ENCODE peak calls at places on chromosomes 2 and 18, in five cellular contexts. V, A, J, C and B are unnamed samples. For H3K9me3, the result is how much of the 10 kb centered on the place peaks cover.

GRCh38 chr2:176675557-176676256 is 406.5 kb downstream of the MTX2 start:
- DNase-seq in V (no peak), A (no peak), C (no peak), J (no peak), B (no peak)

GRCh38 chr2:215486973-215487372 is 51.1 kb upstream of the FN1 start:
- DNase-seq in A (no peak), J (no peak), V (no peak), C (no peak), B (no peak)

GRCh38 chr2:226334981-226335720 is 464.5 kb downstream of the IRS1 start:
- DNase-seq in C (no peak), V (peak), A (no peak), J (no peak), B (no peak)

GRCh38 chr2:102013200-102014040 is 21.7 kb downstream of the IL1R2 start:
- DNase-seq in A (no peak), J (no peak), C (no peak), V (no peak), B (no peak)

GRCh38 chr18:78704960-78705600 is 274.5 kb upstream of the SALL3 start:
- DNase-seq in V (no peak), J (no peak), C (no peak), A (no peak), B (no peak)

GRCh38 chr2:240296104-240296406 is 139.4 kb upstream of the GPC1 start:
- DNase-seq in V (no peak), C (no peak), J (peak), A (no peak), B (no peak)

GRCh38 chr2:199348871-199349270 is 108.9 kb downstream of the SATB2 start:
- DNase-seq in A (no peak), C (no peak), V (no peak), J (no peak), B (no peak)

GRCh38 chr2:182368446-182368845 is 58.4 kb downstream of the PDE1A start:
- DNase-seq in J (no peak), C (no peak), V (peak), A (no peak), B (no peak)

GRCh38 chr2:26682155-26682554 is 10.4 kb upstream of the KCNK3 start:
- DNase-seq in J (no peak), V (no peak), C (no peak), A (no peak), B (no peak)

GRCh38 chr18:6411367-6411766 is 3.3 kb downstream of the L3MBTL4 start:
- DNase-seq in A (no peak), C (no peak), V (no peak), J (no peak), B (no peak)

GRCh38 chr18:56148373-56148772 is 490.0 kb downstream of the TXNL1 start:
- DNase-seq in C (no peak), A (no peak), J (no peak), V (peak), B (no peak)

GRCh38 chr2:109176928-109177327 is 47.9 kb downstream of the SH3RF3 start:
- DNase-seq in V (no peak), A (no peak), C (no peak), J (no peak), B (no peak)

GRCh38 chr2:169853041-169853668 is 25.9 kb downstream of the UBR3 start:
- DNase-seq in A (no peak), C (no peak), V (no peak), J (no peak), B (no peak)

GRCh38 chr2:6213056-6213780 is 521.0 kb downstream of the SOX11 start:
- DNase-seq in A (no peak), V (no peak), C (no peak), J (no peak), B (no peak)

GRCh38 chr2:27954261-27954673 is 63.7 kb downstream of the BABAM2 start:
- DNase-seq in C (no peak), A (no peak), V (peak), J (no peak), B (no peak)

GRCh38 chr2:241636983-241637232 is at the start of gene THAP4:
- DNase-seq in A (peak), V (no peak), J (no peak), C (peak), B (peak)

DNA sequence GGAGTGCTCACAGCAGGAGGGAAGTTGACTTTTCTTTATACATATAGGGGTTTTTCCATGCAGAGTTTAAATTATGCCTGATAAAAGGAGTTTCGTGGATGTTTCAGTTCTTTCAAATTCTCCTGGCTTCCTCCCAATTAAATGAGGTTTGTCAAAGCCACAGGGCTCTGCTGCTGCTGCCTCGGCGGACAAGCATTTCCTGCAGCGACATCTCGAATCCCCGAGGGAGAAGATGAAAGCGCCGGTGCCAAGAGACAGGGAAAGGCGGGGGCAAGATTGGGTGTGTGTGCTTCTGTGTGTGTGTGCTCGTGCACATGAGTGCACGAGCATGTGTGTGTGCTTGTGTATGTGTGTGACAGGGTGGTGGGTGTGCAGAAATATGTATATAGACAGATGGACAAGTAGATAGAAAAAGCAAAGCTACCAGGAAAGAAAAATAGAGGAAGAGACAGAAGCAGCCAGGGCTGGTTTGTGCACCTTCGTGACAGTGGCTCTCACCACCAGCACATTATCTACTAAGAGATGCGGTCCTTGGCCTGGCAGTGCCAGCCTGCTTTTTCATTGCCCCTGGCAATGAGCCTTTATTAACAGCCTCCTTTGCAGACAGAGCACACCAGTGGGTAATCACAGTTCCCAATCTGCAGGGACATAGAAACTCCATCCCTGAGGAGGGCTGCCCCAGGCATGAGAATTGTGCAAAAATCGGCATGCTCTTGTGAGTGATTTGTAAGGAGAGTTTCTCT is 76.2 kb downstream of the CDK15 start:
- DNase-seq in V (no peak), A (no peak), J (no peak), C (peak), B (no peak)
- H3K9me3 ChIP-seq in V (under half), A (under half), J (under half), C (under half), B (under half)

GRCh38 chr2:677056-677949 is at the start of gene TMEM18:
- DNase-seq in J (peak), A (peak), V (peak), C (peak), B (peak)
- TF ChIP-seq POLR2A in J (peak), A (peak), V (peak), C (no peak), B (peak)

GRCh38 chr2:172370821-172371455 is 56.4 kb upstream of the ITGA6 start:
- DNase-seq in A (no peak), J (no peak), C (no peak), V (no peak), B (no peak)
- H3K4me3 ChIP-seq in A (no peak), J (no peak), C (no peak), V (no peak), B (no peak)

GRCh38 chr2:11370377-11371098 is 26.1 kb upstream of the ROCK2 start:
- DNase-seq in C (no peak), V (peak), J (no peak), A (no peak), B (no peak)

GRCh38 chr2:11365096-11365856 is 20.8 kb upstream of the ROCK2 start:
- DNase-seq in C (no peak), J (no peak), V (no peak), A (no peak), B (no peak)

GRCh38 chr2:11367170-11367569 is 22.7 kb upstream of the ROCK2 start:
- DNase-seq in C (no peak), J (no peak), V (no peak), A (no peak), B (no peak)

GRCh38 chr2:11366326-11366741 is 21.9 kb upstream of the ROCK2 start:
- DNase-seq in A (no peak), C (no peak), V (no peak), J (no peak), B (no peak)

GRCh38 chr2:11368059-11368572 is 23.7 kb upstream of the ROCK2 start:
- DNase-seq in C (no peak), A (no peak), V (no peak), J (no peak), B (no peak)
- H3K9me3 ChIP-seq in C (under half), A (under half), V (under half), J (under half), B (under half)

GRCh38 chr2:134290363-134290762 is 36.5 kb downstream of the MGAT5 start:
- DNase-seq in V (no peak), C (no peak), A (no peak), J (no peak), B (no peak)

GRCh38 chr2:134288814-134289213 is 34.9 kb downstream of the MGAT5 start:
- DNase-seq in C (no peak), V (no peak), J (no peak), A (no peak), B (no peak)

GRCh38 chr2:134292514-134292913 is 38.6 kb downstream of the MGAT5 start:
- DNase-seq in J (no peak), A (no peak), C (no peak), V (no peak), B (no peak)

GRCh38 chr2:134287323-134287722 is 33.5 kb downstream of the MGAT5 start:
- DNase-seq in J (no peak), C (no peak), V (no peak), A (no peak), B (no peak)

GRCh38 chr2:134289225-134289624 is 35.4 kb downstream of the MGAT5 start:
- DNase-seq in J (no peak), V (no peak), C (no peak), A (no peak), B (no peak)
- TF ChIP-seq POLR2A in J (no peak), V (no peak), C (no peak), A (no peak), B (no peak)